ENCODE peak calls at places on chromosome 7, in eight cellular contexts. W is nucleus accumbens, V is MV-4-11, B is activated T-cell treated with anti-CD3 and anti-CD28 coated beads for 48 hours, S is hepatic stellate cell, R is adrenal gland, T is IMR-90, J is NCI-H1694. E is an unnamed sample.

GRCh38 chr7:45922810-45923209 is 1.7 kb upstream of the IGFBP3 start:
- DNase-seq in R (no peak), T (no peak), J (no peak), B (no peak), V (no peak), S (no peak), W (no peak), E (no peak)

GRCh38 chr7:108146070-108146842 is 16.1 kb upstream of the LAMB4 start:
- DNase-seq in R (peak; percentile 79), W (peak; percentile 43), J (peak; percentile 81), S (peak; percentile 45), V (peak; percentile 35), T (peak; percentile 86), B (peak; percentile 32), E (peak; percentile 19)

GRCh38 chr7:91168766-91169518 is 95.3 kb upstream of the FZD1 start:
- DNase-seq in V (no peak), T (peak; percentile 68), R (no peak), J (no peak), W (no peak), S (no peak), B (no peak), E (no peak)

GRCh38 chr7:112898432-112899290 is 108.5 kb upstream of the TMEM168 start:
- DNase-seq in T (peak; percentile 76), W (no peak), B (peak; percentile 10), S (peak; percentile 32), J (peak; percentile 59), V (peak; percentile 55), R (peak; percentile 70), E (no peak)

GRCh38 chr7:64509583-64509982 is 53.3 kb downstream of the ZNF680 start:
- DNase-seq in T (no peak), S (no peak), R (no peak), J (no peak), B (no peak), V (no peak), W (no peak), E (no peak)

GRCh38 chr7:50229964-50230363 is 74.6 kb upstream of the IKZF1 start:
- DNase-seq in R (no peak), V (peak; percentile 51), S (no peak), T (peak; percentile 8), B (no peak), W (no peak), J (no peak), E (no peak)

GRCh38 chr7:78792006-78792405 is 661.5 kb downstream of the MAGI2 start:
- DNase-seq in B (no peak), J (no peak), R (no peak), W (no peak), S (no peak), T (peak; percentile 33), V (no peak), E (no peak)

GRCh38 chr7:100865971-100866720 is 1.0 kb upstream of the TRIP6 start:
- DNase-seq in R (peak; percentile 93), T (no peak), V (no peak), B (peak; percentile 43), J (peak; percentile 51), W (peak; percentile 35), S (no peak), E (no peak)

GRCh38 chr7:6423942-6424701 is 23.6 kb downstream of the DAGLB start:
- DNase-seq in R (no peak), S (no peak), J (no peak), V (peak; percentile 96), W (no peak), T (no peak), B (no peak), E (no peak)

GRCh38 chr7:138460176-138460648 is at the start of gene TRIM24:
- DNase-seq in B (no peak), R (peak; percentile 98), S (no peak), T (peak; percentile 96), V (no peak), W (no peak), J (no peak), E (no peak)

GRCh38 chr7:102974366-102975236 is 61.8 kb downstream of the LRRC17 start:
- DNase-seq in J (no peak), W (no peak), B (no peak), T (no peak), V (peak; percentile 45), R (no peak), S (no peak), E (no peak)

GRCh38 chr7:98569606-98570337 is 47.3 kb upstream of the NPTX2 start:
- DNase-seq in T (no peak), B (no peak), S (no peak), W (peak; percentile 50), V (no peak), R (peak; percentile 92), J (no peak), E (no peak)

GRCh38 chr7:158001621-158002320 is 585.9 kb downstream of the PTPRN2 start:
- DNase-seq in S (no peak), J (peak; percentile 56), V (no peak), R (peak; percentile 59), B (no peak), W (no peak), T (no peak), E (no peak)

GRCh38 chr7:23544913-23545354 is 13.2 kb upstream of the TRA2A start:
- DNase-seq in B (no peak), V (peak; percentile 85), J (no peak), R (no peak), W (no peak), T (peak; percentile 44), S (no peak), E (no peak)

GRCh38 chr7:134048166-134048565 is 79.0 kb upstream of the LRGUK start:
- DNase-seq in R (no peak), B (no peak), W (no peak), S (no peak), T (no peak), V (no peak), J (no peak), E (no peak)

GRCh38 chr7:107937514-107937913 is 46.5 kb downstream of the DLD start:
- DNase-seq in T (no peak), R (no peak), B (no peak), S (no peak), J (no peak), W (no peak), V (no peak), E (no peak)

GRCh38 chr7:106114735-106115383 is 2.7 kb upstream of the SYPL1 start:
- DNase-seq in J (no peak), V (no peak), S (no peak), B (peak; percentile 30), T (no peak), R (no peak), W (no peak), E (no peak)

GRCh38 chr7:102044984-102045673 is 227.7 kb downstream of the CUX1 start:
- DNase-seq in T (peak; percentile 93), J (peak; percentile 46), W (no peak), B (no peak), V (peak; percentile 91), R (peak; percentile 77), S (peak; percentile 54), E (no peak)

GRCh38 chr7:71846160-71846559 is 566.0 kb downstream of the CALN1 start:
- DNase-seq in W (no peak), V (no peak), T (no peak), S (no peak), R (no peak), J (no peak), B (no peak), E (no peak)

GRCh38 chr7:28296571-28297483 is 115.5 kb upstream of the CREB5 start:
- DNase-seq in J (no peak), S (no peak), B (peak; percentile 44), V (no peak), R (no peak), T (peak; percentile 56), W (no peak), E (peak; percentile 14)

GRCh38 chr7:101168412-101169049 is 3.2 kb upstream of the VGF start:
- DNase-seq in R (no peak), J (no peak), S (no peak), B (no peak), T (no peak), W (no peak), V (no peak), E (no peak)

GRCh38 chr7:1458676-1459511 is at the start of gene MICALL2:
- DNase-seq in R (peak; percentile 95), T (peak; percentile 85), B (peak; percentile 21), W (no peak), S (peak; percentile 99), J (no peak), V (peak; percentile 29), E (no peak)

GRCh38 chr7:22853674-22854157 is 31.1 kb upstream of the TOMM7 start:
- DNase-seq in T (no peak), J (no peak), W (no peak), S (no peak), B (no peak), V (peak; percentile 54), R (peak; percentile 66), E (peak; percentile 59)

GRCh38 chr7:2658941-2659340 is 27.2 kb downstream of the TTYH3 start:
- DNase-seq in V (no peak), T (no peak), J (no peak), W (no peak), R (no peak), S (no peak), B (no peak), E (no peak)

GRCh38 chr7:78033428-78033827 is 234.9 kb downstream of the PHTF2 start:
- DNase-seq in B (no peak), S (no peak), V (no peak), J (no peak), T (no peak), W (no peak), R (no peak), E (no peak)

GRCh38 chr7:24388212-24388611 is 104.2 kb downstream of the NPY start:
- DNase-seq in S (no peak), T (no peak), B (no peak), V (no peak), J (no peak), W (no peak), R (no peak), E (no peak)

GRCh38 chr7:53111061-53111460 is 75.6 kb downstream of the POM121L12 start:
- DNase-seq in T (no peak), R (no peak), S (no peak), J (no peak), V (no peak), W (no peak), B (no peak), E (no peak)

GRCh38 chr7:50826371-50827172 is 43.9 kb upstream of the GRB10 start:
- DNase-seq in W (no peak), J (no peak), T (peak; percentile 87), R (no peak), V (peak; percentile 91), B (peak; percentile 41), S (peak; percentile 52), E (no peak)

GRCh38 chr7:54560726-54561125 is 18.6 kb downstream of the VSTM2A start:
- DNase-seq in V (no peak), J (no peak), B (no peak), W (no peak), S (no peak), R (no peak), T (no peak), E (no peak)

GRCh38 chr7:30074422-30075030 is 46.3 kb downstream of the PLEKHA8 start:
- DNase-seq in W (no peak), T (peak; percentile 60), R (no peak), B (no peak), V (peak; percentile 22), J (peak; percentile 75), S (no peak), E (peak; percentile 6)

GRCh38 chr7:12889391-12889790 is 202.0 kb downstream of the ARL4A start:
- DNase-seq in T (peak; percentile 51), V (no peak), R (no peak), J (no peak), B (no peak), W (no peak), S (peak; percentile 6), E (no peak)

GRCh38 chr7:55964261-55964801 is at the start of gene NIPSNAP2:
- DNase-seq in J (no peak), R (peak; percentile 79), W (peak; percentile 9), B (peak; percentile 69), V (peak; percentile 31), S (peak; percentile 77), T (peak; percentile 35), E (peak; percentile 65)

E was measured in central memory CD4-positive, alpha-beta T cell.